ENCODE peak calls at places on chromosomes 13 and 19, in seven cellular contexts. H is cardiac muscle cell, Z is fibroblast of lung, Q is cerebellar nuclear complex, U is endothelial cell, I is NCI-H774, T is lung microvascular endothelial cell. J is an unnamed sample.

GRCh38 chr19:41000310-41000737 is 9.2 kb downstream of the CYP2B6 start:
- DNase-seq in H (no peak), Z (no peak), Q (no peak), U (no peak), I (no peak), T (peak; percentile 2), J (no peak)

GRCh38 chr19:44596428-44597130 is 16.8 kb upstream of the IGSF23 start:
- DNase-seq in H (no peak), Z (no peak), Q (no peak), U (no peak), I (no peak), T (no peak), J (peak; percentile 22)

GRCh38 chr19:7251502-7251901 is 42.7 kb downstream of the INSR start:
- DNase-seq in H (no peak), Z (no peak), Q (no peak), U (no peak), I (no peak), T (no peak), J (no peak)

GRCh38 chr19:3046621-3047306 is 15.5 kb downstream of the TLE5 start:
- DNase-seq in H (peak; percentile 51), Z (no peak), Q (no peak), U (no peak), I (peak; percentile 39), T (no peak), J (no peak)

GRCh38 chr19:35549879-35550523 is 4.6 kb downstream of the TMEM147 start:
- DNase-seq in H (no peak), Z (no peak), Q (no peak), U (no peak), I (no peak), T (no peak), J (no peak)

GRCh38 chr19:49463960-49464740 is 9.9 kb upstream of the FLT3LG start:
- DNase-seq in H (no peak), Z (no peak), Q (no peak), U (no peak), I (no peak), T (no peak), J (no peak)

GRCh38 chr19:5036733-5037681 is 68.1 kb downstream of the KDM4B start:
- DNase-seq in H (peak; percentile 54), Z (peak; percentile 85), Q (peak; percentile 30), U (no peak), I (no peak), T (peak; percentile 81), J (no peak)

GRCh38 chr19:2278504-2279158 is 3.3 kb downstream of the PEAK3 start:
- DNase-seq in H (no peak), Z (no peak), Q (no peak), U (no peak), I (no peak), T (no peak), J (no peak)

GRCh38 chr13:23570931-23571330 is 719 bp downstream of the TNFRSF19 start:
- DNase-seq in H (no peak), Z (peak; percentile 54), Q (no peak), U (no peak), I (no peak), T (no peak), J (no peak)

GRCh38 chr13:64371045-64371444 is 2859.1 kb downstream of the PCDH9 start:
- DNase-seq in H (no peak), Z (peak; percentile 51), Q (no peak), U (no peak), I (no peak), T (no peak), J (no peak)

GRCh38 chr19:35268546-35269424 is at the start of gene USF2:
- DNase-seq in H (peak; percentile 86), Z (peak; percentile 62), Q (no peak), U (peak; percentile 64), I (peak; percentile 64), T (peak; percentile 66), J (peak; percentile 86)

GRCh38 chr19:51501594-51502263 is at the start of gene SIGLEC12:
- DNase-seq in H (no peak), Z (no peak), Q (no peak), U (no peak), I (no peak), T (no peak), J (no peak)

GRCh38 chr19:5676711-5677110 is 3.6 kb downstream of the MICOS13 start:
- DNase-seq in H (no peak), Z (no peak), Q (no peak), U (no peak), I (no peak), T (no peak), J (no peak)

GRCh38 chr13:81929988-81930387 is 1589.1 kb upstream of the SPRY2 start:
- DNase-seq in H (peak; percentile 70), Z (peak; percentile 6), Q (no peak), U (no peak), I (no peak), T (no peak), J (no peak)

GRCh38 chr13:25249001-25249543 is 38.2 kb downstream of the MTMR6 start:
- DNase-seq in H (peak; percentile 34), Z (peak; percentile 40), Q (peak; percentile 72), U (no peak), I (no peak), T (no peak), J (peak; percentile 15)

GRCh38 chr19:46299004-46299509 is 2.2 kb downstream of the HIF3A start:
- DNase-seq in H (peak; percentile 94), Z (peak; percentile 66), Q (no peak), U (no peak), I (peak; percentile 88), T (peak; percentile 94), J (peak; percentile 81)

GRCh38 chr19:31235806-31236205 is 113.4 kb downstream of the TSHZ3 start:
- DNase-seq in H (no peak), Z (no peak), Q (no peak), U (no peak), I (no peak), T (no peak), J (no peak)

GRCh38 chr19:56174550-56174949 is 1.3 kb upstream of the GALP start:
- DNase-seq in H (no peak), Z (no peak), Q (no peak), U (no peak), I (no peak), T (no peak), J (no peak)

GRCh38 chr13:99386911-99387788 is 80.0 kb upstream of the GPR183 start:
- DNase-seq in H (peak; percentile 59), Z (no peak), Q (no peak), U (peak; percentile 83), I (no peak), T (peak; percentile 50), J (no peak)

GRCh38 chr19:43784251-43784980 is 3.6 kb upstream of the KCNN4 start:
- DNase-seq in H (no peak), Z (peak; percentile 87), Q (no peak), U (no peak), I (no peak), T (peak; percentile 82), J (no peak)

J was measured in HuH-7.5.